ENCODE peak calls at places on chromosomes 3 and 15, in four cellular contexts. D, G, U and I are unnamed samples. For H3K27me3, the result is how much of the 10 kb centered on the place peaks cover.

GRCh38 chr3:109803274-109803673 is 465.9 kb upstream of the DPPA4 start:
- DNase-seq in D (peak), G (no peak), U (no peak), I (no peak)

GRCh38 chr3:59313365-59313764 is 263.5 kb upstream of the CFAP20DC start:
- DNase-seq in D (peak), G (peak), U (peak), I (peak)

GRCh38 chr3:141049681-141050080 is 1.5 kb upstream of the SPSB4 start:
- DNase-seq in D (no peak), G (no peak), U (no peak), I (no peak)

GRCh38 chr15:74865316-74865715 is 7.8 kb downstream of the SCAMP2 start:
- DNase-seq in D (peak), G (no peak), U (no peak), I (no peak)

GRCh38 chr3:38327335-38328009 is 19.1 kb upstream of the XYLB start:
- DNase-seq in D (peak), G (no peak), U (no peak), I (no peak)

GRCh38 chr15:51312754-51313390 is 25.5 kb downstream of the CYP19A1 start:
- DNase-seq in D (no peak), G (no peak), U (no peak), I (no peak)

GRCh38 chr3:25474000-25474399 is 45.9 kb downstream of the RARB start:
- DNase-seq in D (no peak), G (no peak), U (no peak), I (no peak)

GRCh38 chr3:15471861-15472260 is 44.5 kb downstream of the EAF1 start:
- DNase-seq in D (no peak), G (no peak), U (no peak), I (no peak)

GRCh38 chr3:148755570-148755969 is 57.9 kb downstream of the AGTR1 start:
- DNase-seq in D (no peak), G (no peak), U (no peak), I (no peak)

GRCh38 chr3:178131801-178132200 is 404.4 kb upstream of the KCNMB2 start:
- DNase-seq in D (peak), G (no peak), U (no peak), I (no peak)

GRCh38 chr15:89399070-89399389 is 64.4 kb upstream of the POLG start:
- DNase-seq in D (no peak), G (no peak), U (no peak), I (no peak)
- H3K27me3 ChIP-seq in D (half or more), G (under half), U (under half), I (under half)

DNA sequence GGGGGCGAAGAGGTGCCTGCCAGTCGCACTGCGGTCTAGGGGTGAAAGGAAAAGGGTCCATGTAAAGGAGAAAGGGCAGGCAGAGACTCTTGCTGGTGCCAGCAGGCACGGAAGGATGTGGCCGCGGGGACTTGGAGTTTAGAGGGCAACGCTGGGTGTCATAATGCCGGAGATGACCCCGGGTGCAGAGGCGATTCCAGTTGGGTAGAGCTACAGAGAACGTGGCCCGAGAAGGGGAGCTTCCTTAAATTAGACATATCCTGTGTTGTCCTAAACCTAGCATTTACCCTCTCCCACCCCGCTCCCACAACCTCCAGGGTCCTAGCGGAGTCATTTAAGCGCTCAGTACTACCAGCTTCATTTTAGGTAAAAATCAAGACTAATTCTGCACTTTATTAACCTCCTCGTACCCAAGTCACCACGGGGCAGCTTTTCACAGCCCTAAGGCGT is 245.7 kb upstream of the TOPAZ1 start:
- DNase-seq in D (no peak), G (no peak), U (no peak), I (no peak)
- H3K27me3 ChIP-seq in D (half or more), G (half or more), U (under half), I (half or more)

DNA sequence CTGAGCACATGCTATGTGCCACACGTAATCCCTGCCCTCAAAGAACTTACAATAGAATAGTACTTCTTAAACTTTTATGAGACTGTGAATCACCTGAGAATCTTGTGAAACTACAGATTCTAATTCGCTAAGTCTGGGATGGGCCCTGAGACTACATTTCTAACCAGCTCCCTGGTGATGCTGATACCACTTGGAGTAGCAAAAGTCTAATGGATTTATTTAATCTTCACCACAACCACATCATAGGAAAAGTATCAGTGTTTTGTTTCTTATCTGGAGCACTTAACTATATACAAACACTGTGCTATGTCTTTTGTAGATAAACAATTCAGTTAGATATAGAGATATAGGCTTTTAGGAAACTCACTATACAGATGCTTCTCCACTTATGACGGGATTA is 23.8 kb upstream of the TCF12 start:
- DNase-seq in D (no peak), G (no peak), U (no peak), I (no peak)
- H3K27me3 ChIP-seq in D (under half), G (under half), U (under half), I (under half)

DNA sequence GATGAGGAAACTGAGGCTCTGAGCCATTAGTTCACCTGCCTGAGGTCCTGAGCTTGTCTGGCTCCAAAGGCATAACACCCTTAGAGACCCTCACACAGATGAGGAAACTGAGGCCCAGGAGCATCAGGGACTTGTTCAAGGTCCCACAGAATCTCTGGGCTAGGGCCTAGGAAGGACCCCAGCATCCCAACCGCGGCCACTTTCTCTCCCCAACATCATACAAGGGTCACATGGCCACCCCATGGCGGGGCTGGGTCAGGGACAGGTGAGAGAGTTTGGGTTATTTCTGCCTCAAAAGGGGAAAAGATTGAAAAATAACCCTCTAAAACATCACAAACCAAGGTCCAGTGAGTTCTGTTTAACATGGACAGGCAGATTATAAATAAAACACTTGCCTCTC is 6.7 kb downstream of the LINGO1 start:
- DNase-seq in D (no peak), G (no peak), U (no peak), I (no peak)
- H3K27me3 ChIP-seq in D (under half), G (under half), U (under half), I (under half)